ENCODE peak calls at places on chromosomes 1 and 21, in four cellular contexts. Z is HepG2, Q is GM12878, W is SK-N-SH. Y is an unnamed sample.

GRCh38 chr1:230327892-230328284 is 98.2 kb downstream of the PGBD5 start:
- DNase-seq in Z (no peak), Q (peak), W (no peak), Y (peak)

GRCh38 chr1:179143332-179143731 is 61.5 kb downstream of the TOR3A start:
- DNase-seq in Z (no peak), Q (no peak), W (no peak), Y (peak)

GRCh38 chr1:96980448-96980847 is 258.9 kb downstream of the PTBP2 start:
- DNase-seq in Z (no peak), Q (no peak), W (no peak), Y (no peak)

GRCh38 chr1:173267453-173267945 is 60.4 kb upstream of the TNFSF4 start:
- DNase-seq in Z (no peak), Q (peak), W (no peak), Y (no peak)

GRCh38 chr1:248787430-248787829 is 31.9 kb upstream of the LYPD8 start:
- DNase-seq in Z (no peak), Q (no peak), W (no peak), Y (no peak)

GRCh38 chr1:41741244-41741643 is 177.5 kb downstream of the HIVEP3 start:
- DNase-seq in Z (no peak), Q (no peak), W (no peak), Y (no peak)

GRCh38 chr1:214076004-214076320 is 88.2 kb downstream of the PROX1 start:
- DNase-seq in Z (no peak), Q (no peak), W (no peak), Y (no peak)

GRCh38 chr1:45177452-45177851 is 29.0 kb downstream of the ZSWIM5 start:
- DNase-seq in Z (no peak), Q (no peak), W (no peak), Y (no peak)

GRCh38 chr1:115277276-115277675 is 60.8 kb downstream of the NGF start:
- DNase-seq in Z (no peak), Q (no peak), W (no peak), Y (no peak)

GRCh38 chr1:178238722-178239510 is 145.0 kb downstream of the RASAL2 start:
- DNase-seq in Z (peak), Q (no peak), W (no peak), Y (peak)

GRCh38 chr1:40820251-40820797 is 36.7 kb downstream of the KCNQ4 start:
- DNase-seq in Z (no peak), Q (no peak), W (peak), Y (no peak)

GRCh38 chr1:43554444-43554992 is 23.8 kb downstream of the PTPRF start:
- DNase-seq in Z (peak), Q (no peak), W (peak), Y (peak)

GRCh38 chr1:212700892-212701819 is 1.5 kb upstream of the BATF3 start:
- DNase-seq in Z (no peak), Q (no peak), W (peak), Y (peak)

GRCh38 chr1:169107673-169108160 is 1.2 kb downstream of the ATP1B1 start:
- DNase-seq in Z (peak), Q (no peak), W (no peak), Y (peak)

GRCh38 chr1:150513275-150513885 is 2.2 kb upstream of the FALEC start:
- DNase-seq in Z (no peak), Q (no peak), W (no peak), Y (no peak)

GRCh38 chr1:103197266-103197665 is 88.9 kb upstream of the COL11A1 start:
- DNase-seq in Z (no peak), Q (no peak), W (no peak), Y (no peak)

GRCh38 chr1:201354151-201354900 is 23.2 kb downstream of the TNNT2 start:
- DNase-seq in Z (no peak), Q (no peak), W (no peak), Y (no peak)

GRCh38 chr1:109573785-109574184 is 25.4 kb downstream of the GNAI3 start:
- DNase-seq in Z (no peak), Q (no peak), W (no peak), Y (no peak)

GRCh38 chr1:15104768-15105167 is 48.8 kb upstream of the TMEM51 start:
- DNase-seq in Z (no peak), Q (no peak), W (no peak), Y (no peak)

GRCh38 chr1:107669996-107670395 is 295.0 kb downstream of the VAV3 start:
- DNase-seq in Z (no peak), Q (no peak), W (peak), Y (no peak)

GRCh38 chr21:26966360-26966977 is 419 bp downstream of the ADAMTS5 start:
- DNase-seq in Z (no peak), Q (no peak), W (no peak), Y (no peak)

GRCh38 chr1:31745071-31745897 is 18.9 kb downstream of the ADGRB2 start:
- DNase-seq in Z (peak), Q (no peak), W (peak), Y (peak)

GRCh38 chr1:206714331-206715058 is 29.8 kb downstream of the MAPKAPK2 start:
- DNase-seq in Z (no peak), Q (no peak), W (no peak), Y (peak)

GRCh38 chr1:175564723-175565122 is 178.7 kb downstream of the TNR start:
- DNase-seq in Z (no peak), Q (no peak), W (no peak), Y (no peak)

GRCh38 chr1:164188507-164188906 is 370.5 kb upstream of the PBX1 start:
- DNase-seq in Z (no peak), Q (no peak), W (no peak), Y (no peak)

GRCh38 chr1:58290685-58291372 is 255.7 kb downstream of the OMA1 start:
- DNase-seq in Z (no peak), Q (no peak), W (no peak), Y (no peak)

GRCh38 chr1:1625404-1625775 is 6.6 kb upstream of the MMP23B start:
- DNase-seq in Z (no peak), Q (no peak), W (no peak), Y (no peak)

GRCh38 chr1:31831397-31832378 is 15.9 kb upstream of the SPOCD1 start:
- DNase-seq in Z (peak), Q (no peak), W (no peak), Y (no peak)

GRCh38 chr1:12715896-12716437 is at the start of gene AADACL3:
- DNase-seq in Z (no peak), Q (no peak), W (no peak), Y (no peak)

GRCh38 chr1:208171615-208172388 is 72.4 kb downstream of the PLXNA2 start:
- DNase-seq in Z (peak), Q (no peak), W (no peak), Y (no peak)

GRCh38 chr1:4309676-4310320 is 344.6 kb upstream of the AJAP1 start:
- DNase-seq in Z (no peak), Q (no peak), W (no peak), Y (no peak)

GRCh38 chr1:34166191-34167090 is 1.4 kb upstream of the CSMD2 start:
- DNase-seq in Z (no peak), Q (no peak), W (peak), Y (no peak)

GRCh38 chr1:56073614-56074356 is 505.6 kb downstream of the PLPP3 start:
- DNase-seq in Z (no peak), Q (no peak), W (no peak), Y (no peak)

GRCh38 chr1:11616766-11617165 is 37.5 kb downstream of the FBXO2 start:
- DNase-seq in Z (no peak), Q (no peak), W (no peak), Y (no peak)

GRCh38 chr1:95888877-95889799 is 655.1 kb downstream of the RWDD3 start:
- DNase-seq in Z (no peak), Q (no peak), W (no peak), Y (no peak)

GRCh38 chr1:175413367-175413766 is 220.8 kb upstream of the KIAA0040 start:
- DNase-seq in Z (no peak), Q (peak), W (no peak), Y (no peak)

DNA sequence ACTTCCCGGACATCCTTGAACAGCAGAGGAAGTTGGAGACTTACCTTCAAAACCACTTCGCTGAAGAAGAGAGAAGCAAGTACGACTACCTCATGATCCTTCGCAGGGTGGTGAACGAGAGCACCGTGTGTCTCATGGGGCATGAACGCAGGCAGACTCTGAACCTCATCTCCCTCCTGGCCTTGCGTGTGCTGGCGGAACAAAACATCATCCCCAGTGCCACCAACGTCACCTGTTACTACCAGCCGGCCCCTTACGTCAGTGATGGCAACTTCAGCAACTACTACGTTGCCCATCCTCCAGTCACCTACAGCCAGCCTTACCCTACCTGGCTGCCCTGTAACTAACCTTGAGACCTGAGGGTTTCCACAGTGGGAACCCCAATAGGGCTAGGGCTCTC is 17.9 kb downstream of the TENT5C start:
- DNase-seq in Z (no peak), Q (no peak), W (no peak), Y (no peak)
- TF ChIP-seq PBX3 in Z (no peak), Q (no peak), W (no peak), Y (no peak)

DNA sequence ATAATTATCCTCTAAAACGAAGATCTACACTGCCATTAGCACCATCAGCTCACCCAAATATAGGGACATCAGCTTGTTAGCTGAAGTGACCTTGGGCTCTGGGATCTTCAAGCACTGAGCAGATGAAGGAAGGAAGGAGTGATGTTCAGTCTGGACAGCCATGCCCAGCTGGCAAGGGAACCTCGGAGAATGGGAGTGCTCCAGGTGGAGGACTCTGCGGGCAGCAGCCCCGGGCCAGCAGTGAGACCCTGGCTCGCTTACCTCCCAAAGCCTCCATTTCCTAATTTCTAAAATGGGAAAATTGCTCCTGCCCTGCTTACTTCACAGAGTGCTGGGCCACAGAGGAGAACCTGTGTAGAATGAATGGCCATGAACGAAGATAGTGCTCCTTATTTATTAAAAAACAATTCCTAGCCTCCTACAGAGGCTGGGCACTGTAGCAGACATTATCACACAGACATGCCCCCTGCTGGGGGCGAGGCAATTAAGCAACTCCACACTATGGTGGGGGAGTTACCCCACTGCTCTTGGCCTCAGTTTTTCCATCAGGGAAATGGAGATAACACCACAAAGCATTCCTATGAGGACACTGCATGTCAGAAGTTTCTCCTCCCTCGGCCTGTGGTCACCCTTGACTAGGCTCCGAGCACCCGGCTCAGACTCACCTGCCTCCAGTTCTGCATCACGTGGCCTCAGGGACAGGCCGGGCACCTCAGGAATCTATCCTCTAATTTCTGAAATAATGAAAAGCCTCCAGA is 117.6 kb downstream of the KCNN3 start:
- DNase-seq in Z (no peak), Q (no peak), W (no peak), Y (no peak)
- TF ChIP-seq CTCF in Z (no peak), Q (peak), W (peak), Y (no peak)

GRCh38 chr1:234539666-234540403 is 60.9 kb upstream of the TARBP1 start:
- DNase-seq in Z (no peak), Q (no peak), W (no peak), Y (no peak)

GRCh38 chr1:234543442-234544093 is 64.6 kb upstream of the TARBP1 start:
- DNase-seq in Z (no peak), Q (no peak), W (peak), Y (no peak)

GRCh38 chr1:234542211-234542850 is 63.4 kb upstream of the TARBP1 start:
- DNase-seq in Z (no peak), Q (no peak), W (no peak), Y (no peak)

GRCh38 chr1:234540404-234540762 is 61.4 kb upstream of the TARBP1 start:
- DNase-seq in Z (no peak), Q (no peak), W (no peak), Y (no peak)

GRCh38 chr1:234541281-234541975 is 62.4 kb upstream of the TARBP1 start:
- DNase-seq in Z (no peak), Q (no peak), W (no peak), Y (no peak)
- TF ChIP-seq PBX3 in Z (no peak), Q (no peak), W (peak), Y (no peak)

GRCh38 chr1:53390736-53391135 is 62.9 kb upstream of the LRP8 start:
- DNase-seq in Z (no peak), Q (no peak), W (no peak), Y (no peak)

GRCh38 chr1:53394306-53394705 is 64.9 kb upstream of the DMRTB1 start:
- DNase-seq in Z (no peak), Q (no peak), W (no peak), Y (no peak)

GRCh38 chr1:53391982-53392381 is 64.1 kb upstream of the LRP8 start:
- DNase-seq in Z (no peak), Q (no peak), W (no peak), Y (no peak)

GRCh38 chr1:53393325-53393792 is 65.5 kb upstream of the LRP8 start:
- DNase-seq in Z (peak), Q (no peak), W (peak), Y (peak)

GRCh38 chr1:53392460-53392859 is 64.6 kb upstream of the LRP8 start:
- DNase-seq in Z (no peak), Q (no peak), W (no peak), Y (no peak)
- TF ChIP-seq CTCF in Z (no peak), Q (no peak), W (no peak), Y (no peak)

GRCh38 chr1:166088572-166088955 is 78.2 kb downstream of the FAM78B start:
- DNase-seq in Z (no peak), Q (no peak), W (no peak), Y (no peak)

GRCh38 chr1:166089804-166090203 is 77.0 kb downstream of the FAM78B start:
- DNase-seq in Z (no peak), Q (peak), W (peak), Y (no peak)

GRCh38 chr1:166090244-166090643 is 76.6 kb downstream of the FAM78B start:
- DNase-seq in Z (no peak), Q (no peak), W (no peak), Y (no peak)

GRCh38 chr1:166086113-166086908 is 80.5 kb downstream of the FAM78B start:
- DNase-seq in Z (peak), Q (peak), W (no peak), Y (no peak)

DNA sequence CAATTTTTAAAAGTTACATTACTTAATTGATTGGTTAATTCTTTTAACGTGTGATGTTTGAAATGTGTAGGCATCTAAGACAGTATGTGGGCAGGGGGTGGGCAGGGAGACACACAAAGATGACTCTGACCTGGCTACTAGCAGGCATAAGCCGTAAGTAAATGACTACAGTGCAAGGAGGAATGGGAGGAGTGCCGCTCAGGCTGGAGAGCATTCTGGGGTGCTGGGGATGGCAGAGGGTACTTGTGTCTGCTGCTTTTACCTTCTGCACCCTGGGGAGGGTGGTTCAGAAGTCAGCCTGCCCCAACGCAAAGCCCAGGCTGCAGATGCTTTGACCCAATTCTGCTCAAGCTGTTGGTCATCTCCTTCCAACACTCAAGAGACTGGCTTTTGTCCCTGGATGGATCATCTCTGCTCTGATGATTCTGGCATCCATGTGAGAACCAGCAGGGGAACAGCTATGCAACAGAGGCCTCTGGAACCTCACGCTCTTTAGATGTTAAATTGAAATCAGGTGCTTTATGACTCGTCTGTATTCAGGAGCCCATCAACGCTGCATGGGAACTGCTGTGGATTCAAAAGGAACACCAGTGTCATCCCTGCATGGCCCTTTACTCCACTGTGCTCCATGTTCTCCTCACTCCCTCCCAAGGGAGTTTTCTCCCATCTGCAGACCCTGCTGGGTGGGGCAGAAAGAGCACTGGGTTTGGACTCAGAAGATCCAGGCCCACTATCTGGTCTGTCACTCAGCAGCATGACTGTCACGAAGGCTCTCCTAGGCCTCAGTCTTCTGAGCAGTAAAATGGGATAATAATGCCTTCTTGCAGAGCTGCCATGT is 78.8 kb downstream of the FAM78B start:
- DNase-seq in Z (no peak), Q (no peak), W (no peak), Y (no peak)
- TF ChIP-seq PBX3 in Z (no peak), Q (no peak), W (no peak), Y (no peak)

Y was measured in A549.